ENCODE peak calls at places on chromosomes 5 and 9, in six cellular contexts. B, R, C, L, M and O are unnamed samples.

GRCh38 chr5:154972476-154973080 is 31.7 kb downstream of the MRPL22 start:
- DNase-seq in B (peak), R (no peak), C (no peak), L (no peak), M (no peak), O (peak)

GRCh38 chr9:132129535-132129934 is 32.3 kb upstream of the NTNG2 start:
- DNase-seq in B (no peak), R (no peak), C (no peak), L (no peak), M (no peak), O (peak)

GRCh38 chr5:168304349-168304748 is 12.9 kb downstream of the WWC1 start:
- DNase-seq in B (no peak), R (no peak), C (no peak), L (no peak), M (peak), O (no peak)

GRCh38 chr5:173472164-173472563 is 143.9 kb upstream of the STC2 start:
- DNase-seq in B (peak), R (no peak), C (no peak), L (peak), M (peak), O (no peak)

GRCh38 chr9:132699926-132700325 is 29.7 kb downstream of the GTF3C4 start:
- DNase-seq in B (no peak), R (no peak), C (no peak), L (peak), M (no peak), O (no peak)

GRCh38 chr5:36356915-36357314 is 55.2 kb upstream of the RANBP3L start:
- DNase-seq in B (no peak), R (no peak), C (no peak), L (no peak), M (no peak), O (no peak)

GRCh38 chr5:135012951-135013391 is 21.1 kb downstream of the PITX1 start:
- DNase-seq in B (no peak), R (no peak), C (no peak), L (no peak), M (no peak), O (no peak)

GRCh38 chr9:122005597-122005996 is 87.5 kb downstream of the TTLL11 start:
- DNase-seq in B (peak), R (no peak), C (no peak), L (no peak), M (no peak), O (no peak)

GRCh38 chr5:1330146-1330846 is 14.6 kb downstream of the CLPTM1L start:
- DNase-seq in B (peak), R (peak), C (no peak), L (no peak), M (peak), O (no peak)

GRCh38 chr5:74514888-74515551 is 125.5 kb downstream of the ENC1 start:
- DNase-seq in B (no peak), R (no peak), C (no peak), L (no peak), M (no peak), O (no peak)

GRCh38 chr5:180718810-180719453 is 20.9 kb downstream of the OR2Y1 start:
- DNase-seq in B (peak), R (no peak), C (peak), L (peak), M (no peak), O (no peak)

GRCh38 chr5:171310816-171311697 is 2.0 kb downstream of the TLX3 start:
- DNase-seq in B (peak), R (no peak), C (no peak), L (no peak), M (no peak), O (peak)

GRCh38 chr9:38145526-38146053 is 76.6 kb upstream of the SHB start:
- DNase-seq in B (no peak), R (no peak), C (no peak), L (no peak), M (no peak), O (peak)

GRCh38 chr9:122849546-122849945 is 21.2 kb upstream of the PDCL start:
- DNase-seq in B (no peak), R (no peak), C (no peak), L (no peak), M (no peak), O (no peak)

GRCh38 chr5:81945867-81946266 is 26.0 kb upstream of the ATG10 start:
- DNase-seq in B (no peak), R (no peak), C (no peak), L (no peak), M (no peak), O (no peak)

GRCh38 chr9:131804826-131805225 is 65.0 kb upstream of the RAPGEF1 start:
- DNase-seq in B (no peak), R (no peak), C (no peak), L (no peak), M (no peak), O (no peak)

GRCh38 chr5:77015938-77016569 is 14.2 kb upstream of the AGGF1 start:
- DNase-seq in B (peak), R (no peak), C (no peak), L (peak), M (no peak), O (no peak)

GRCh38 chr5:2746642-2747041 is 4.8 kb downstream of the IRX2 start:
- DNase-seq in B (peak), R (no peak), C (no peak), L (no peak), M (peak), O (no peak)

GRCh38 chr9:131997779-131998178 is 81.9 kb downstream of the MED27 start:
- DNase-seq in B (no peak), R (no peak), C (no peak), L (no peak), M (no peak), O (no peak)

GRCh38 chr5:160213537-160213936 is 15.8 kb upstream of the FABP6 start:
- DNase-seq in B (peak), R (no peak), C (no peak), L (no peak), M (peak), O (no peak)

GRCh38 chr5:3284506-3284905 is 311.1 kb upstream of the IRX1 start:
- DNase-seq in B (no peak), R (no peak), C (no peak), L (no peak), M (no peak), O (no peak)

GRCh38 chr9:126682928-126683697 is 69.4 kb downstream of the LMX1B start:
- DNase-seq in B (no peak), R (no peak), C (no peak), L (no peak), M (no peak), O (peak)